ENCODE peak calls at places on chromosomes 13 and 19, in seven cellular contexts. C, Y, Q, I, D, H and U are unnamed samples.
A peak's percentile ranks its signal among the peaks of the same experiment; 100 is the strongest.

GRCh38 chr13:113642563-113642962 is 15.4 kb downstream of the ATP4B start:
- DNase-seq in D (no peak), H (no peak), I (no peak), C (no peak), Y (no peak), Q (no peak), U (no peak)

GRCh38 chr19:13784731-13785452 is 10.4 kb upstream of the ZSWIM4 start:
- DNase-seq in C (peak; percentile 48), I (peak; percentile 59), H (no peak), D (peak; percentile 82), Y (peak; percentile 55), Q (peak; percentile 90), U (no peak)

GRCh38 chr19:12229990-12230389 is 64.7 kb downstream of the ZNF44 start:
- DNase-seq in Y (no peak), D (no peak), I (no peak), C (no peak), Q (no peak), H (no peak), U (no peak)

GRCh38 chr19:45376045-45376724 is 5.8 kb upstream of the ERCC2 start:
- DNase-seq in I (no peak), Y (peak; percentile 74), C (no peak), H (peak; percentile 89), D (no peak), Q (peak; percentile 96), U (peak; percentile 12)

GRCh38 chr19:45824531-45825262 is 9.6 kb upstream of the RSPH6A start:
- DNase-seq in Y (no peak), I (no peak), H (no peak), Q (no peak), D (no peak), C (no peak), U (no peak)

GRCh38 chr19:4597975-4598671 is 38.6 kb upstream of the SEMA6B start:
- DNase-seq in Q (peak; percentile 87), D (peak; percentile 52), H (no peak), Y (peak; percentile 84), I (peak; percentile 19), C (peak; percentile 76), U (no peak)

GRCh38 chr19:10019246-10019645 is 6.0 kb downstream of the RDH8 start:
- DNase-seq in Y (no peak), I (no peak), C (no peak), Q (no peak), H (no peak), D (no peak), U (no peak)

GRCh38 chr13:107138468-107138867 is 570.5 kb upstream of the ARGLU1 start:
- DNase-seq in Y (no peak), I (no peak), H (no peak), Q (peak; percentile 25), C (no peak), D (no peak), U (no peak)

GRCh38 chr13:83221813-83222241 is 660.4 kb downstream of the SLITRK1 start:
- DNase-seq in D (no peak), Q (no peak), H (peak; percentile 72), C (no peak), I (no peak), Y (peak; percentile 36), U (no peak)

GRCh38 chr19:7909471-7910067 is 5.1 kb upstream of the TGFBR3L start:
- DNase-seq in C (no peak), D (no peak), H (no peak), Q (no peak), I (no peak), Y (no peak), U (no peak)

GRCh38 chr13:46622918-46623256 is 69.9 kb downstream of the LRCH1 start:
- DNase-seq in Y (no peak), I (no peak), Q (no peak), H (peak; percentile 63), C (no peak), D (no peak), U (no peak)

GRCh38 chr13:106105153-106105552 is 430.3 kb downstream of the EFNB2 start:
- DNase-seq in C (no peak), Y (no peak), I (no peak), D (no peak), Q (no peak), H (no peak), U (peak; percentile 56)

GRCh38 chr19:18735324-18735723 is 51.8 kb downstream of the CRTC1 start:
- DNase-seq in Y (no peak), H (no peak), Q (no peak), I (no peak), C (no peak), D (no peak), U (no peak)

GRCh38 chr13:85095887-85096286 is 703.3 kb downstream of the SLITRK6 start:
- DNase-seq in C (no peak), H (no peak), Y (no peak), D (no peak), Q (no peak), I (no peak), U (no peak)